ENCODE peak calls at places on chromosomes 5 and 9, in six cellular contexts. One of them, this sample, is unnamed.

GRCh38 chr5:73327908-73328455 is 120.6 kb downstream of the FOXD1 start:
- DNase-seq in activated CD8-positive, alpha-beta memory T cell treated with anti-CD3 and anti-CD28 coated beads for 4 hours: no peak
- DNase-seq in OCI-M1: no peak
- DNase-seq in substantia nigra: no peak
- DNase-seq in endothelial cell: no peak
- DNase-seq in mesendoderm: peak
- DNase-seq in this sample: no peak

GRCh38 chr5:15383469-15383868 is 116.5 kb upstream of the FBXL7 start:
- DNase-seq in OCI-M1: peak
- DNase-seq in endothelial cell: no peak
- DNase-seq in substantia nigra: no peak
- DNase-seq in activated CD8-positive, alpha-beta memory T cell treated with anti-CD3 and anti-CD28 coated beads for 4 hours: no peak
- DNase-seq in mesendoderm: peak
- DNase-seq in this sample: no peak

GRCh38 chr9:130341839-130342713 is 76.5 kb downstream of the HMCN2 start:
- DNase-seq in OCI-M1: no peak
- DNase-seq in endothelial cell: no peak
- DNase-seq in activated CD8-positive, alpha-beta memory T cell treated with anti-CD3 and anti-CD28 coated beads for 4 hours: no peak
- DNase-seq in substantia nigra: no peak
- DNase-seq in mesendoderm: no peak
- DNase-seq in this sample: no peak

GRCh38 chr5:108615216-108615615 is 132.5 kb upstream of the FER start:
- DNase-seq in activated CD8-positive, alpha-beta memory T cell treated with anti-CD3 and anti-CD28 coated beads for 4 hours: no peak
- DNase-seq in OCI-M1: no peak
- DNase-seq in substantia nigra: no peak
- DNase-seq in mesendoderm: no peak
- DNase-seq in endothelial cell: no peak
- DNase-seq in this sample: no peak

GRCh38 chr5:60163762-60164161 is 270.2 kb upstream of the PDE4D start:
- DNase-seq in activated CD8-positive, alpha-beta memory T cell treated with anti-CD3 and anti-CD28 coated beads for 4 hours: no peak
- DNase-seq in mesendoderm: no peak
- DNase-seq in OCI-M1: no peak
- DNase-seq in endothelial cell: no peak
- DNase-seq in substantia nigra: no peak
- DNase-seq in this sample: no peak

GRCh38 chr9:93304574-93305496 is 120.9 kb downstream of the WNK2 start:
- DNase-seq in activated CD8-positive, alpha-beta memory T cell treated with anti-CD3 and anti-CD28 coated beads for 4 hours: no peak
- DNase-seq in OCI-M1: peak
- DNase-seq in endothelial cell: peak
- DNase-seq in substantia nigra: no peak
- DNase-seq in mesendoderm: peak
- DNase-seq in this sample: peak

GRCh38 chr5:99815-100214 is 7.8 kb downstream of the PLEKHG4B start:
- DNase-seq in OCI-M1: no peak
- DNase-seq in mesendoderm: peak
- DNase-seq in activated CD8-positive, alpha-beta memory T cell treated with anti-CD3 and anti-CD28 coated beads for 4 hours: no peak
- DNase-seq in endothelial cell: no peak
- DNase-seq in substantia nigra: no peak
- DNase-seq in this sample: no peak

GRCh38 chr5:141822134-141822533 is 56.1 kb downstream of the PCDH1 start:
- DNase-seq in activated CD8-positive, alpha-beta memory T cell treated with anti-CD3 and anti-CD28 coated beads for 4 hours: no peak
- DNase-seq in substantia nigra: no peak
- DNase-seq in endothelial cell: no peak
- DNase-seq in OCI-M1: peak
- DNase-seq in mesendoderm: no peak
- DNase-seq in this sample: peak

GRCh38 chr5:11054014-11054413 is 293.0 kb upstream of the DAP start:
- DNase-seq in activated CD8-positive, alpha-beta memory T cell treated with anti-CD3 and anti-CD28 coated beads for 4 hours: no peak
- DNase-seq in OCI-M1: no peak
- DNase-seq in endothelial cell: no peak
- DNase-seq in mesendoderm: no peak
- DNase-seq in substantia nigra: no peak
- DNase-seq in this sample: no peak

GRCh38 chr9:86966852-86967511 is 19.7 kb upstream of the GAS1 start:
- DNase-seq in mesendoderm: no peak
- DNase-seq in OCI-M1: no peak
- DNase-seq in substantia nigra: no peak
- DNase-seq in activated CD8-positive, alpha-beta memory T cell treated with anti-CD3 and anti-CD28 coated beads for 4 hours: no peak
- DNase-seq in endothelial cell: no peak
- DNase-seq in this sample: no peak

GRCh38 chr5:172707285-172708182 is 63.5 kb downstream of the DUSP1 start:
- DNase-seq in mesendoderm: peak
- DNase-seq in substantia nigra: no peak
- DNase-seq in endothelial cell: peak
- DNase-seq in OCI-M1: peak
- DNase-seq in activated CD8-positive, alpha-beta memory T cell treated with anti-CD3 and anti-CD28 coated beads for 4 hours: no peak
- DNase-seq in this sample: peak

GRCh38 chr5:149264432-149265069 is 7.1 kb upstream of the AFAP1L1 start:
- DNase-seq in activated CD8-positive, alpha-beta memory T cell treated with anti-CD3 and anti-CD28 coated beads for 4 hours: no peak
- DNase-seq in endothelial cell: peak
- DNase-seq in OCI-M1: no peak
- DNase-seq in mesendoderm: peak
- DNase-seq in substantia nigra: no peak
- DNase-seq in this sample: no peak

GRCh38 chr5:73938938-73939320 is 312.9 kb downstream of the ARHGEF28 start:
- DNase-seq in substantia nigra: no peak
- DNase-seq in endothelial cell: no peak
- DNase-seq in OCI-M1: no peak
- DNase-seq in mesendoderm: no peak
- DNase-seq in activated CD8-positive, alpha-beta memory T cell treated with anti-CD3 and anti-CD28 coated beads for 4 hours: no peak
- DNase-seq in this sample: no peak

GRCh38 chr9:26261503-26262330 is 583.5 kb upstream of the TUSC1 start:
- DNase-seq in mesendoderm: peak
- DNase-seq in activated CD8-positive, alpha-beta memory T cell treated with anti-CD3 and anti-CD28 coated beads for 4 hours: no peak
- DNase-seq in substantia nigra: no peak
- DNase-seq in endothelial cell: no peak
- DNase-seq in OCI-M1: peak
- DNase-seq in this sample: no peak

GRCh38 chr9:112898872-112899281 is 8.2 kb upstream of the SLC46A2 start:
- DNase-seq in OCI-M1: peak
- DNase-seq in mesendoderm: no peak
- DNase-seq in substantia nigra: no peak
- DNase-seq in activated CD8-positive, alpha-beta memory T cell treated with anti-CD3 and anti-CD28 coated beads for 4 hours: no peak
- DNase-seq in endothelial cell: no peak
- DNase-seq in this sample: no peak

GRCh38 chr5:14118551-14119320 is 24.4 kb upstream of the TRIO start:
- DNase-seq in endothelial cell: peak
- DNase-seq in activated CD8-positive, alpha-beta memory T cell treated with anti-CD3 and anti-CD28 coated beads for 4 hours: no peak
- DNase-seq in mesendoderm: peak
- DNase-seq in substantia nigra: peak
- DNase-seq in OCI-M1: no peak
- DNase-seq in this sample: no peak

GRCh38 chr9:70392189-70392588 is 22.3 kb downstream of the KLF9 start:
- DNase-seq in OCI-M1: peak
- DNase-seq in substantia nigra: no peak
- DNase-seq in activated CD8-positive, alpha-beta memory T cell treated with anti-CD3 and anti-CD28 coated beads for 4 hours: no peak
- DNase-seq in endothelial cell: no peak
- DNase-seq in mesendoderm: no peak
- DNase-seq in this sample: no peak

GRCh38 chr5:69295088-69295754 is 37.4 kb downstream of the CCDC125 start:
- DNase-seq in OCI-M1: no peak
- DNase-seq in mesendoderm: peak
- DNase-seq in activated CD8-positive, alpha-beta memory T cell treated with anti-CD3 and anti-CD28 coated beads for 4 hours: no peak
- DNase-seq in substantia nigra: no peak
- DNase-seq in endothelial cell: no peak
- DNase-seq in this sample: no peak

GRCh38 chr9:120757268-120757900 is 35.8 kb downstream of the FBXW2 start:
- DNase-seq in mesendoderm: no peak
- DNase-seq in endothelial cell: no peak
- DNase-seq in OCI-M1: peak
- DNase-seq in activated CD8-positive, alpha-beta memory T cell treated with anti-CD3 and anti-CD28 coated beads for 4 hours: no peak
- DNase-seq in substantia nigra: no peak
- DNase-seq in this sample: no peak

GRCh38 chr9:97786341-97786740 is 66.7 kb upstream of the FOXE1 start:
- DNase-seq in endothelial cell: no peak
- DNase-seq in OCI-M1: no peak
- DNase-seq in activated CD8-positive, alpha-beta memory T cell treated with anti-CD3 and anti-CD28 coated beads for 4 hours: no peak
- DNase-seq in substantia nigra: no peak
- DNase-seq in mesendoderm: peak
- DNase-seq in this sample: no peak